ENCODE peak calls at places on chromosomes 16 and 17, in seven cellular contexts. I, M, J, A, K, E and B are unnamed samples.

GRCh38 chr17:41777157-41777578 is 9.3 kb downstream of the JUP start:
- DNase-seq in I (no peak), M (no peak), J (no peak), A (no peak), K (no peak), E (peak), B (peak)

GRCh38 chr16:1745181-1745899 is 26.0 kb downstream of the NME3 start:
- DNase-seq in I (no peak), M (no peak), J (no peak), A (no peak), K (peak), E (no peak), B (no peak)

GRCh38 chr17:55510986-55511721 is at the start of gene SMIM36:
- DNase-seq in I (no peak), M (no peak), J (no peak), A (no peak), K (no peak), E (no peak), B (no peak)

GRCh38 chr17:66088173-66088572 is 103.8 kb downstream of the CEP112 start:
- DNase-seq in I (no peak), M (no peak), J (no peak), A (no peak), K (no peak), E (no peak), B (no peak)

GRCh38 chr17:77451271-77451893 is 310.6 kb downstream of the SEC14L1 start:
- DNase-seq in I (no peak), M (no peak), J (peak), A (no peak), K (no peak), E (peak), B (peak)

GRCh38 chr17:36014946-36015345 is 2.8 kb downstream of the CCL23 start:
- DNase-seq in I (no peak), M (no peak), J (no peak), A (no peak), K (no peak), E (no peak), B (no peak)

GRCh38 chr17:44209786-44210341 is 9.6 kb downstream of the UBTF start:
- DNase-seq in I (no peak), M (no peak), J (peak), A (no peak), K (no peak), E (no peak), B (no peak)

GRCh38 chr16:88536971-88537751 is 33.0 kb upstream of the ZC3H18 start:
- DNase-seq in I (no peak), M (no peak), J (no peak), A (no peak), K (peak), E (no peak), B (peak)

GRCh38 chr16:47142469-47143328 is 1.0 kb downstream of the NETO2 start:
- DNase-seq in I (no peak), M (peak), J (peak), A (no peak), K (peak), E (no peak), B (peak)

GRCh38 chr17:34252138-34252889 is 2.8 kb upstream of the CCL2 start:
- DNase-seq in I (peak), M (peak), J (no peak), A (peak), K (peak), E (peak), B (no peak)

GRCh38 chr17:48542956-48543853 is 1.7 kb downstream of the HOXB2 start:
- DNase-seq in I (no peak), M (no peak), J (peak), A (no peak), K (no peak), E (peak), B (peak)

GRCh38 chr17:81309140-81309858 is 14.2 kb upstream of the SLC38A10 start:
- DNase-seq in I (no peak), M (peak), J (peak), A (peak), K (peak), E (peak), B (peak)

GRCh38 chr16:1355591-1355990 is 3.9 kb downstream of the GNPTG start:
- DNase-seq in I (no peak), M (no peak), J (no peak), A (no peak), K (no peak), E (no peak), B (no peak)

GRCh38 chr17:48310748-48311213 is 119.2 kb downstream of the SKAP1 start:
- DNase-seq in I (peak), M (no peak), J (no peak), A (no peak), K (no peak), E (no peak), B (peak)

GRCh38 chr16:90005956-90006663 is 13.1 kb downstream of the DBNDD1 start:
- DNase-seq in I (no peak), M (no peak), J (no peak), A (no peak), K (no peak), E (no peak), B (no peak)

GRCh38 chr16:57427824-57428223 is 19.4 kb downstream of the CIAPIN1 start:
- DNase-seq in I (no peak), M (no peak), J (no peak), A (no peak), K (no peak), E (no peak), B (no peak)

GRCh38 chr16:24748242-24748641 is 18.8 kb downstream of the TNRC6A start:
- DNase-seq in I (no peak), M (peak), J (no peak), A (peak), K (peak), E (peak), B (no peak)

GRCh38 chr16:87457051-87457611 is 35.7 kb downstream of the ZCCHC14 start:
- DNase-seq in I (no peak), M (no peak), J (no peak), A (no peak), K (peak), E (no peak), B (no peak)

GRCh38 chr17:1830288-1830687 is 483 bp downstream of the RPA1 start:
- DNase-seq in I (no peak), M (peak), J (peak), A (no peak), K (peak), E (no peak), B (peak)

GRCh38 chr17:80984749-80985148 is 6.9 kb upstream of the CHMP6 start:
- DNase-seq in I (no peak), M (no peak), J (no peak), A (no peak), K (no peak), E (no peak), B (peak)

GRCh38 chr17:65231086-65231485 is 93.9 kb downstream of the RGS9 start:
- DNase-seq in I (no peak), M (no peak), J (no peak), A (no peak), K (no peak), E (no peak), B (no peak)

GRCh38 chr17:83010323-83011200 is 68.8 kb upstream of the METRNL start:
- DNase-seq in I (no peak), M (no peak), J (no peak), A (peak), K (no peak), E (no peak), B (no peak)

GRCh38 chr17:67891481-67892119 is 66.3 kb downstream of the BPTF start:
- DNase-seq in I (no peak), M (no peak), J (no peak), A (no peak), K (peak), E (no peak), B (no peak)